ENCODE peak calls at places on chromosomes 1 and 21, in six cellular contexts. One of them, this sample, is unnamed.

GRCh38 chr1:193542668-193543067 is 356.3 kb upstream of the B3GALT2 start:
- DNase-seq in cerebellar nuclear complex: no peak
- DNase-seq in cardiac muscle cell: no peak
- DNase-seq in activated T-cell treated with anti-CD3 and anti-CD28 coated beads, Interleukin-2, amount 50 U/mL, for 72 hours: no peak
- DNase-seq in Calu3: no peak
- DNase-seq in naive thymus-derived CD8-positive, alpha-beta T cell: no peak
- DNase-seq in this sample: no peak

GRCh38 chr1:212700892-212701819 is 1.5 kb upstream of the BATF3 start:
- DNase-seq in naive thymus-derived CD8-positive, alpha-beta T cell: no peak
- DNase-seq in Calu3: peak
- DNase-seq in cerebellar nuclear complex: no peak
- DNase-seq in cardiac muscle cell: peak
- DNase-seq in activated T-cell treated with anti-CD3 and anti-CD28 coated beads, Interleukin-2, amount 50 U/mL, for 72 hours: peak
- DNase-seq in this sample: peak

GRCh38 chr1:31669786-31670582 is 25.3 kb upstream of the PEF1 start:
- DNase-seq in Calu3: peak
- DNase-seq in cerebellar nuclear complex: peak
- DNase-seq in cardiac muscle cell: peak
- DNase-seq in activated T-cell treated with anti-CD3 and anti-CD28 coated beads, Interleukin-2, amount 50 U/mL, for 72 hours: peak
- DNase-seq in naive thymus-derived CD8-positive, alpha-beta T cell: peak
- DNase-seq in this sample: peak

GRCh38 chr1:177589166-177589565 is 380.7 kb downstream of the SEC16B start:
- DNase-seq in cerebellar nuclear complex: no peak
- DNase-seq in cardiac muscle cell: no peak
- DNase-seq in activated T-cell treated with anti-CD3 and anti-CD28 coated beads, Interleukin-2, amount 50 U/mL, for 72 hours: no peak
- DNase-seq in naive thymus-derived CD8-positive, alpha-beta T cell: no peak
- DNase-seq in Calu3: no peak
- DNase-seq in this sample: no peak

GRCh38 chr1:27968692-27969091 is 8.9 kb downstream of the XKR8 start:
- DNase-seq in naive thymus-derived CD8-positive, alpha-beta T cell: no peak
- DNase-seq in activated T-cell treated with anti-CD3 and anti-CD28 coated beads, Interleukin-2, amount 50 U/mL, for 72 hours: no peak
- DNase-seq in cerebellar nuclear complex: no peak
- DNase-seq in cardiac muscle cell: peak
- DNase-seq in Calu3: peak
- DNase-seq in this sample: no peak

GRCh38 chr1:50861742-50862141 is 98.3 kb downstream of the FAF1 start:
- DNase-seq in activated T-cell treated with anti-CD3 and anti-CD28 coated beads, Interleukin-2, amount 50 U/mL, for 72 hours: no peak
- DNase-seq in Calu3: no peak
- DNase-seq in cardiac muscle cell: no peak
- DNase-seq in cerebellar nuclear complex: no peak
- DNase-seq in naive thymus-derived CD8-positive, alpha-beta T cell: no peak
- DNase-seq in this sample: no peak

GRCh38 chr1:29688477-29689365 is 452.4 kb downstream of the PTPRU start:
- DNase-seq in Calu3: no peak
- DNase-seq in cerebellar nuclear complex: no peak
- DNase-seq in naive thymus-derived CD8-positive, alpha-beta T cell: no peak
- DNase-seq in activated T-cell treated with anti-CD3 and anti-CD28 coated beads, Interleukin-2, amount 50 U/mL, for 72 hours: peak
- DNase-seq in cardiac muscle cell: peak
- DNase-seq in this sample: no peak

GRCh38 chr1:14949836-14950674 is 203.5 kb upstream of the TMEM51 start:
- DNase-seq in cardiac muscle cell: no peak
- DNase-seq in cerebellar nuclear complex: no peak
- DNase-seq in Calu3: no peak
- DNase-seq in naive thymus-derived CD8-positive, alpha-beta T cell: no peak
- DNase-seq in activated T-cell treated with anti-CD3 and anti-CD28 coated beads, Interleukin-2, amount 50 U/mL, for 72 hours: no peak
- DNase-seq in this sample: no peak

GRCh38 chr1:32541064-32541566 is 1.9 kb downstream of the ZBTB8A start:
- DNase-seq in cardiac muscle cell: no peak
- DNase-seq in cerebellar nuclear complex: no peak
- DNase-seq in activated T-cell treated with anti-CD3 and anti-CD28 coated beads, Interleukin-2, amount 50 U/mL, for 72 hours: no peak
- DNase-seq in Calu3: no peak
- DNase-seq in naive thymus-derived CD8-positive, alpha-beta T cell: no peak
- DNase-seq in this sample: no peak

GRCh38 chr21:15301014-15301413 is 236.2 kb upstream of the NRIP1 start:
- DNase-seq in naive thymus-derived CD8-positive, alpha-beta T cell: no peak
- DNase-seq in cardiac muscle cell: no peak
- DNase-seq in cerebellar nuclear complex: no peak
- DNase-seq in Calu3: no peak
- DNase-seq in activated T-cell treated with anti-CD3 and anti-CD28 coated beads, Interleukin-2, amount 50 U/mL, for 72 hours: no peak
- DNase-seq in this sample: no peak

GRCh38 chr1:51989582-51990477 is 670 bp downstream of the RAB3B start:
- DNase-seq in activated T-cell treated with anti-CD3 and anti-CD28 coated beads, Interleukin-2, amount 50 U/mL, for 72 hours: no peak
- DNase-seq in cardiac muscle cell: no peak
- DNase-seq in Calu3: no peak
- DNase-seq in cerebellar nuclear complex: no peak
- DNase-seq in naive thymus-derived CD8-positive, alpha-beta T cell: peak
- DNase-seq in this sample: no peak

GRCh38 chr1:15525043-15525958 is 1.3 kb upstream of the CASP9 start:
- DNase-seq in cardiac muscle cell: no peak
- DNase-seq in Calu3: no peak
- DNase-seq in naive thymus-derived CD8-positive, alpha-beta T cell: no peak
- DNase-seq in cerebellar nuclear complex: peak
- DNase-seq in activated T-cell treated with anti-CD3 and anti-CD28 coated beads, Interleukin-2, amount 50 U/mL, for 72 hours: peak
- DNase-seq in this sample: peak

GRCh38 chr1:235567812-235568444 is 63.7 kb upstream of the B3GALNT2 start:
- DNase-seq in activated T-cell treated with anti-CD3 and anti-CD28 coated beads, Interleukin-2, amount 50 U/mL, for 72 hours: no peak
- DNase-seq in Calu3: no peak
- DNase-seq in cardiac muscle cell: peak
- DNase-seq in cerebellar nuclear complex: no peak
- DNase-seq in naive thymus-derived CD8-positive, alpha-beta T cell: no peak
- DNase-seq in this sample: no peak

GRCh38 chr1:224082146-224082545 is 31.8 kb upstream of the FBXO28 start:
- DNase-seq in cardiac muscle cell: peak
- DNase-seq in activated T-cell treated with anti-CD3 and anti-CD28 coated beads, Interleukin-2, amount 50 U/mL, for 72 hours: no peak
- DNase-seq in Calu3: no peak
- DNase-seq in naive thymus-derived CD8-positive, alpha-beta T cell: no peak
- DNase-seq in cerebellar nuclear complex: no peak
- DNase-seq in this sample: no peak

GRCh38 chr1:235724716-235725115 is 75.1 kb upstream of the GNG4 start:
- DNase-seq in Calu3: no peak
- DNase-seq in activated T-cell treated with anti-CD3 and anti-CD28 coated beads, Interleukin-2, amount 50 U/mL, for 72 hours: no peak
- DNase-seq in naive thymus-derived CD8-positive, alpha-beta T cell: no peak
- DNase-seq in cardiac muscle cell: no peak
- DNase-seq in cerebellar nuclear complex: no peak
- DNase-seq in this sample: no peak

GRCh38 chr21:19853709-19854575 is 1144.3 kb upstream of the NCAM2 start:
- DNase-seq in Calu3: no peak
- DNase-seq in activated T-cell treated with anti-CD3 and anti-CD28 coated beads, Interleukin-2, amount 50 U/mL, for 72 hours: no peak
- DNase-seq in cerebellar nuclear complex: no peak
- DNase-seq in naive thymus-derived CD8-positive, alpha-beta T cell: no peak
- DNase-seq in cardiac muscle cell: no peak
- DNase-seq in this sample: no peak

GRCh38 chr1:166170075-166170474 is 3.3 kb upstream of the FAM78B start:
- DNase-seq in cerebellar nuclear complex: no peak
- DNase-seq in activated T-cell treated with anti-CD3 and anti-CD28 coated beads, Interleukin-2, amount 50 U/mL, for 72 hours: peak
- DNase-seq in Calu3: no peak
- DNase-seq in naive thymus-derived CD8-positive, alpha-beta T cell: no peak
- DNase-seq in cardiac muscle cell: no peak
- DNase-seq in this sample: no peak

GRCh38 chr1:19076841-19077616 is 120.6 kb upstream of the IFFO2 start:
- DNase-seq in naive thymus-derived CD8-positive, alpha-beta T cell: no peak
- DNase-seq in cerebellar nuclear complex: no peak
- DNase-seq in activated T-cell treated with anti-CD3 and anti-CD28 coated beads, Interleukin-2, amount 50 U/mL, for 72 hours: no peak
- DNase-seq in Calu3: no peak
- DNase-seq in cardiac muscle cell: no peak
- DNase-seq in this sample: no peak

GRCh38 chr1:5667513-5668325 is 324.5 kb downstream of the NPHP4 start:
- DNase-seq in cerebellar nuclear complex: no peak
- DNase-seq in cardiac muscle cell: no peak
- DNase-seq in Calu3: no peak
- DNase-seq in naive thymus-derived CD8-positive, alpha-beta T cell: peak
- DNase-seq in activated T-cell treated with anti-CD3 and anti-CD28 coated beads, Interleukin-2, amount 50 U/mL, for 72 hours: no peak
- DNase-seq in this sample: peak

GRCh38 chr1:64320470-64320869 is 117.0 kb downstream of the UBE2U start:
- DNase-seq in cerebellar nuclear complex: no peak
- DNase-seq in activated T-cell treated with anti-CD3 and anti-CD28 coated beads, Interleukin-2, amount 50 U/mL, for 72 hours: no peak
- DNase-seq in cardiac muscle cell: peak
- DNase-seq in naive thymus-derived CD8-positive, alpha-beta T cell: no peak
- DNase-seq in Calu3: peak
- DNase-seq in this sample: no peak

GRCh38 chr1:234866007-234866866 is 256.3 kb upstream of the IRF2BP2 start:
- DNase-seq in cerebellar nuclear complex: no peak
- DNase-seq in Calu3: peak
- DNase-seq in cardiac muscle cell: peak
- DNase-seq in naive thymus-derived CD8-positive, alpha-beta T cell: no peak
- DNase-seq in activated T-cell treated with anti-CD3 and anti-CD28 coated beads, Interleukin-2, amount 50 U/mL, for 72 hours: peak
- DNase-seq in this sample: no peak

GRCh38 chr1:53074313-53075154 is 12.5 kb downstream of the PODN start:
- DNase-seq in cardiac muscle cell: no peak
- DNase-seq in Calu3: no peak
- DNase-seq in activated T-cell treated with anti-CD3 and anti-CD28 coated beads, Interleukin-2, amount 50 U/mL, for 72 hours: no peak
- DNase-seq in cerebellar nuclear complex: no peak
- DNase-seq in naive thymus-derived CD8-positive, alpha-beta T cell: no peak
- DNase-seq in this sample: no peak

GRCh38 chr1:231410041-231410591 is 12.0 kb downstream of the EGLN1 start:
- DNase-seq in cerebellar nuclear complex: no peak
- DNase-seq in naive thymus-derived CD8-positive, alpha-beta T cell: no peak
- DNase-seq in Calu3: no peak
- DNase-seq in activated T-cell treated with anti-CD3 and anti-CD28 coated beads, Interleukin-2, amount 50 U/mL, for 72 hours: no peak
- DNase-seq in cardiac muscle cell: peak
- DNase-seq in this sample: no peak

GRCh38 chr1:94038511-94038910 is 82.4 kb downstream of the ABCA4 start:
- DNase-seq in cerebellar nuclear complex: no peak
- DNase-seq in activated T-cell treated with anti-CD3 and anti-CD28 coated beads, Interleukin-2, amount 50 U/mL, for 72 hours: no peak
- DNase-seq in Calu3: no peak
- DNase-seq in cardiac muscle cell: peak
- DNase-seq in naive thymus-derived CD8-positive, alpha-beta T cell: no peak
- DNase-seq in this sample: no peak

GRCh38 chr1:55277377-55278130 is 62.4 kb upstream of the USP24 start:
- DNase-seq in cardiac muscle cell: peak
- DNase-seq in naive thymus-derived CD8-positive, alpha-beta T cell: peak
- DNase-seq in activated T-cell treated with anti-CD3 and anti-CD28 coated beads, Interleukin-2, amount 50 U/mL, for 72 hours: peak
- DNase-seq in cerebellar nuclear complex: peak
- DNase-seq in Calu3: peak
- DNase-seq in this sample: peak

GRCh38 chr1:81254560-81254959 is 546.2 kb upstream of the ADGRL2 start:
- DNase-seq in cerebellar nuclear complex: no peak
- DNase-seq in cardiac muscle cell: peak
- DNase-seq in Calu3: no peak
- DNase-seq in naive thymus-derived CD8-positive, alpha-beta T cell: no peak
- DNase-seq in activated T-cell treated with anti-CD3 and anti-CD28 coated beads, Interleukin-2, amount 50 U/mL, for 72 hours: no peak
- DNase-seq in this sample: no peak

GRCh38 chr1:63350320-63350719 is 17.1 kb upstream of the ALG6 start:
- DNase-seq in cardiac muscle cell: no peak
- DNase-seq in Calu3: no peak
- DNase-seq in activated T-cell treated with anti-CD3 and anti-CD28 coated beads, Interleukin-2, amount 50 U/mL, for 72 hours: no peak
- DNase-seq in cerebellar nuclear complex: no peak
- DNase-seq in naive thymus-derived CD8-positive, alpha-beta T cell: no peak
- DNase-seq in this sample: no peak

GRCh38 chr21:38797470-38797869 is 8.3 kb upstream of the ETS2 start:
- DNase-seq in cerebellar nuclear complex: no peak
- DNase-seq in Calu3: peak
- DNase-seq in cardiac muscle cell: no peak
- DNase-seq in activated T-cell treated with anti-CD3 and anti-CD28 coated beads, Interleukin-2, amount 50 U/mL, for 72 hours: no peak
- DNase-seq in naive thymus-derived CD8-positive, alpha-beta T cell: no peak
- DNase-seq in this sample: no peak

GRCh38 chr1:100034465-100034864 is 64.7 kb downstream of the SLC35A3 start:
- DNase-seq in cerebellar nuclear complex: no peak
- DNase-seq in activated T-cell treated with anti-CD3 and anti-CD28 coated beads, Interleukin-2, amount 50 U/mL, for 72 hours: no peak
- DNase-seq in naive thymus-derived CD8-positive, alpha-beta T cell: no peak
- DNase-seq in Calu3: no peak
- DNase-seq in cardiac muscle cell: peak
- DNase-seq in this sample: no peak

GRCh38 chr1:98897479-98897878 is 107.2 kb downstream of the PLPPR5 start:
- DNase-seq in cardiac muscle cell: no peak
- DNase-seq in cerebellar nuclear complex: no peak
- DNase-seq in activated T-cell treated with anti-CD3 and anti-CD28 coated beads, Interleukin-2, amount 50 U/mL, for 72 hours: no peak
- DNase-seq in Calu3: no peak
- DNase-seq in naive thymus-derived CD8-positive, alpha-beta T cell: no peak
- DNase-seq in this sample: no peak

GRCh38 chr1:199157494-199157893 is 518.7 kb downstream of the PTPRC start:
- DNase-seq in activated T-cell treated with anti-CD3 and anti-CD28 coated beads, Interleukin-2, amount 50 U/mL, for 72 hours: no peak
- DNase-seq in cerebellar nuclear complex: peak
- DNase-seq in cardiac muscle cell: no peak
- DNase-seq in Calu3: peak
- DNase-seq in naive thymus-derived CD8-positive, alpha-beta T cell: no peak
- DNase-seq in this sample: no peak

GRCh38 chr1:23546897-23547596 is 12.3 kb downstream of the ID3 start:
- DNase-seq in naive thymus-derived CD8-positive, alpha-beta T cell: no peak
- DNase-seq in Calu3: no peak
- DNase-seq in cerebellar nuclear complex: no peak
- DNase-seq in activated T-cell treated with anti-CD3 and anti-CD28 coated beads, Interleukin-2, amount 50 U/mL, for 72 hours: no peak
- DNase-seq in cardiac muscle cell: no peak
- DNase-seq in this sample: no peak

GRCh38 chr1:163985700-163986099 is 573.3 kb upstream of the PBX1 start:
- DNase-seq in cerebellar nuclear complex: no peak
- DNase-seq in Calu3: no peak
- DNase-seq in activated T-cell treated with anti-CD3 and anti-CD28 coated beads, Interleukin-2, amount 50 U/mL, for 72 hours: no peak
- DNase-seq in naive thymus-derived CD8-positive, alpha-beta T cell: no peak
- DNase-seq in cardiac muscle cell: no peak
- DNase-seq in this sample: no peak

GRCh38 chr1:111602302-111602701 is 17.3 kb upstream of the RAP1A start:
- DNase-seq in naive thymus-derived CD8-positive, alpha-beta T cell: no peak
- DNase-seq in activated T-cell treated with anti-CD3 and anti-CD28 coated beads, Interleukin-2, amount 50 U/mL, for 72 hours: no peak
- DNase-seq in cardiac muscle cell: no peak
- DNase-seq in Calu3: no peak
- DNase-seq in cerebellar nuclear complex: no peak
- DNase-seq in this sample: no peak

GRCh38 chr1:172143384-172144025 is 277.0 kb upstream of the C1orf105 start:
- DNase-seq in naive thymus-derived CD8-positive, alpha-beta T cell: no peak
- DNase-seq in cardiac muscle cell: peak
- DNase-seq in Calu3: peak
- DNase-seq in activated T-cell treated with anti-CD3 and anti-CD28 coated beads, Interleukin-2, amount 50 U/mL, for 72 hours: no peak
- DNase-seq in cerebellar nuclear complex: no peak
- DNase-seq in this sample: no peak

GRCh38 chr1:85465099-85465790 is at the start of gene DDAH1:
- DNase-seq in activated T-cell treated with anti-CD3 and anti-CD28 coated beads, Interleukin-2, amount 50 U/mL, for 72 hours: peak
- DNase-seq in naive thymus-derived CD8-positive, alpha-beta T cell: no peak
- DNase-seq in cerebellar nuclear complex: peak
- DNase-seq in cardiac muscle cell: peak
- DNase-seq in Calu3: peak
- DNase-seq in this sample: peak

GRCh38 chr1:196732526-196732925 is 42.1 kb upstream of the CFHR3 start:
- DNase-seq in naive thymus-derived CD8-positive, alpha-beta T cell: no peak
- DNase-seq in cardiac muscle cell: no peak
- DNase-seq in Calu3: no peak
- DNase-seq in activated T-cell treated with anti-CD3 and anti-CD28 coated beads, Interleukin-2, amount 50 U/mL, for 72 hours: no peak
- DNase-seq in cerebellar nuclear complex: no peak
- DNase-seq in this sample: no peak